ENCODE peak calls at places on chromosomes 7 and 10, in four cellular contexts. D, G, Y and T are unnamed samples.

GRCh38 chr7:69817096-69817495 is 218.8 kb downstream of the AUTS2 start:
- DNase-seq in Y (no peak), G (no peak), D (no peak), T (no peak)

GRCh38 chr7:76383089-76383944 is 24.5 kb upstream of the YWHAG start:
- DNase-seq in G (peak), D (no peak), Y (peak), T (peak)

GRCh38 chr10:132986076-132986475 is 43.7 kb upstream of the CFAP46 start:
- DNase-seq in Y (no peak), D (no peak), G (no peak), T (no peak)

GRCh38 chr7:151455690-151456089 is 15.7 kb upstream of the CRYGN start:
- DNase-seq in G (no peak), Y (no peak), D (no peak), T (no peak)

GRCh38 chr7:35329026-35329425 is 75.1 kb upstream of the TBX20 start:
- DNase-seq in Y (no peak), D (no peak), G (no peak), T (no peak)

GRCh38 chr10:119302591-119303253 is 95.4 kb downstream of the GRK5 start:
- DNase-seq in Y (no peak), G (peak), D (no peak), T (no peak)

GRCh38 chr10:71598673-71599072 is 120.9 kb downstream of the C10orf105 start:
- DNase-seq in G (no peak), Y (no peak), D (no peak), T (no peak)

GRCh38 chr7:156152380-156152779 is 340.1 kb upstream of the SHH start:
- DNase-seq in D (no peak), Y (no peak), G (no peak), T (no peak)

GRCh38 chr10:72694476-72695369 is 2.8 kb downstream of the MCU start:
- DNase-seq in Y (no peak), G (peak), D (no peak), T (no peak)

GRCh38 chr7:106098889-106099288 is 13.2 kb downstream of the SYPL1 start:
- DNase-seq in D (no peak), G (no peak), Y (no peak), T (no peak)

GRCh38 chr10:77511498-77512218 is 126.0 kb downstream of the KCNMA1 start:
- DNase-seq in D (no peak), Y (no peak), G (no peak), T (no peak)

GRCh38 chr10:10141983-10142382 is 875.7 kb upstream of the CELF2 start:
- DNase-seq in D (no peak), Y (no peak), G (no peak), T (no peak)

GRCh38 chr7:936131-937054 is 18.1 kb downstream of the ADAP1 start:
- DNase-seq in G (no peak), Y (no peak), D (peak), T (no peak)

GRCh38 chr10:87093461-87094372 is 926 bp downstream of the GLUD1 start:
- DNase-seq in Y (peak), D (no peak), G (peak), T (peak)

GRCh38 chr7:106568680-106569499 is 92.1 kb downstream of the CCDC71L start:
- DNase-seq in Y (no peak), D (no peak), G (no peak), T (peak)

GRCh38 chr10:101669181-101669580 is 25.8 kb downstream of the FBXW4 start:
- DNase-seq in G (no peak), Y (no peak), D (no peak), T (no peak)

GRCh38 chr7:27144799-27145166 is 1.3 kb upstream of the HOXA5 start:
- DNase-seq in D (no peak), Y (peak), G (no peak), T (no peak)

GRCh38 chr7:111223802-111224253 is 132.9 kb downstream of the LRRN3 start:
- DNase-seq in D (no peak), Y (no peak), G (no peak), T (peak)

DNA sequence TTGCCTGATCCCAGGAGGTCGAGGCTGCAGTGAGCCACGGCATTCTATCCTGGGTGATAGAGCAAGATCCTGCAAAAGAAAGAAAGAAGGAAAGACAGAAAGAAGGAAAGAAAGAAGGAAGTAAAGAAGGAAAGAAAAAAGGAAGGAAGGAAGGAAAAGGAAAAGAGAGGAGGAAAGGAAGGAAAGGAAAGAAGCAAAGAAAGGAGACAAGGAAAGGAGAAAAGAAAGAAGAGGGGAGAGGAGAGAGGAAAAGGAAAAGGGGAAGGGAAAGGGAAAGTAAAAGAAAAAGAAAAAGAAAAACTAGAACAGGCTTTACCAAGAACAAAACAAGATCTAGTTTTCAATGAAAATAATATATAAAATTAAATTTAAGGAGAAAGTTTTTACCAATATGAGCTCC is 15.0 kb downstream of the NEBL start:
- DNase-seq in G (no peak), D (no peak), Y (no peak), T (no peak)
- TF ChIP-seq ZNF274 in G (no peak), D (no peak), Y (no peak), T (no peak)

GRCh38 chr10:95217476-95217875 is 23.4 kb downstream of the ACSM6 start:
- DNase-seq in Y (no peak), D (no peak), G (no peak), T (no peak)

GRCh38 chr10:95220539-95220938 is 26.5 kb downstream of the ACSM6 start:
- DNase-seq in Y (no peak), D (no peak), G (no peak), T (no peak)

GRCh38 chr10:95225136-95225535 is 31.1 kb downstream of the ACSM6 start:
- DNase-seq in G (no peak), Y (no peak), D (no peak), T (no peak)

DNA sequence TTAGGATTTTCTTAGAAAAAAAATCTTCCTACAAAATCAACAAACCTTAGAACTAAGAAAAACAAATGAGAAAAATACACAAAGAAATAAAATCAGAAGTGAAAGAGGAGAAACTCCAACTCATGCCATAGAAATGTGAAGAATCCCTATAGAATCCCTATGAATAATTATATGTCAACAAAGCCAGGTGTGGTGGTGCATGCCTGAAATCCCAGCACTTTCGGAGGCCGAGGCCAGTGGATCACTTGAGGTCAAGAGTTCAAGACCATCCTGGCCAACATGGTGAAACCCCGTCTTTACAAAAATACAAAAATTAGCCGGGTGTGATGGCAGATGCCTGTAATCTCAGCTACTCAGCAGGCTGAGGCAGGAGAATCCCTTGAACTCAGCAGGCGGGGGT is 27.1 kb downstream of the ACSM6 start:
- DNase-seq in D (no peak), Y (no peak), G (peak), T (no peak)
- TF ChIP-seq HDAC6 in D (no peak), Y (no peak), G (no peak), T (no peak)

DNA sequence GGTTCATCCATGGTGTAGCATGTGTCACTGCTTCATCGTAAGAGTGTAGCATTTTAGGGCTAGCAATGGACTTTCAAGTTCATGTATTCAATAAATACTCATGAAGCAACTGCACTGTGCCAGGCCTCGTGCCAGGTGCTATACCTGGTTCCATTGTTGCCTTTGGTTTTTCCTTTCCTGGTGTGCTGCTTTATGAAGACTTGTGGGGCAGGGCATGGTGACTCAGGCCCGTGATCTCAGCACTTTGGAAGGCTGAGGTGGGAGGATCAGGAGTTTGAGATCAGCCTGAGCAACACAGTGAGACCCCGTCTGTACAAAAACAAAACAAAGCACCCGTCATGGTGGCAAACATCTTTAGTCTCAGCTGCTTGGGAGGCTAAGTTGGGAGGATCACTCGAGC is 2.2 kb upstream of the CPA4 start:
- DNase-seq in G (no peak), Y (no peak), D (no peak), T (no peak)
- TF ChIP-seq CBX5 in G (no peak), Y (no peak), D (no peak), T (no peak)

DNA sequence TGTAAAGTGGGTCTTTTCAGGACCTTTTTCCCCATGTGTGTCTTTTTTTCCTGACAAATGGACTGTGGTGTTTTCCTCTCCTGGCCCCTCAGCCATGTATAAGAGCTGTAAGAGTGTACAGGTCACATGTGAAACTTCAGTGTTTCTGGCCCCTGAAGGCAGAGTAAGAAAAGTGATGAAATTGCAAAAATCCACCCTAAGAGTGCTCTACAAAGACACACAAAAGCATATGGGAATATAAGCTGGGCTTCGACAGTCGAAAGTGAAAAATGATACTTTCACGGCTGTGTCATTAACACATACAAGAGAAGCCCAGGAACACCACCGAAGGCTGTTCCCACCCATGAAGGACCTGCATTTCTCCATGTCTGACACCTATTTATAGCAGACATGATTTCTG is 192.2 kb downstream of the PARD3 start:
- DNase-seq in D (no peak), Y (no peak), G (no peak), T (no peak)
- TF ChIP-seq ZNF274 in D (no peak), Y (no peak), G (no peak), T (no peak)

DNA sequence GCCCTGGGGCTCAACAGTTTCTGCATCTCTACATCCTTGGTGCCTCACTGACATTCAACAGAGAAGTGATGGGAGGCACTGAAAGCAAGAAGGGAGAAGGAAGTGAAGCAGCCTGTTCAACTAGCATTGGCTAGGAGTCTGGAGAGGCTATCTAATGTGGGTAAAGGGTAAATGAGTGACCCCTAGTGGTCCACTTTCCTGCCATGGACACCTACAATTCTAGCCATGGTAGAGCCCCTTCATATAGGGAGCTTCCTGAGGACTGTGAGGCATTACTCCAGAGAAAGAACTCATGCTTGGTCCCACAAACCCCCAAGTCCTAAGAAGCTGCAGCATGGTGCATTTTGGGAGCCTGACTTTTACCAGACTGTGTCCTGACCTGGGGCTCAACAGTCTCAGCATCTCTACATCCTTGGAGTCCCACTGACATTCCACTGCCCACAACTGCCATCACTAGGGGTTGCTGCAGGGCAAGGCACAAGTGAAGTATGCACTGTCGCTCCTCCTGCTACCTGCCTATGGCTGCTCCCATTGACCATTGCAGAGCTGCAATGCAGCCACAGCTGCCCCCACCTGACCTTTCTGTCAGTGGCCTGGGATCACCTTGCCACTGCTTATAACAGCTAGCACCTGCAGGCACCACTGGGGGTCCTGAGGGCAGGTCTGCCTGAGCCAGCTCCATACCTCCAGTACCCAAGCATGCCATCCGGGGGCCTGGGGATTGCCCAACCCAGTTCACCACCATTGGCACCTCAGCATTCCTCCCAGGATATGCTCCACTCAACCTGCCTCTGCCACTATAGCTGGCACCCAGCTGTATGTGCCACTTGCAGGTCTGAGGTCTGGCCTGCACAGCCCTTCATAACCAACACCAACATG is 44.1 kb upstream of the CDK6 start:
- DNase-seq in D (no peak), Y (peak), G (peak), T (peak)
- TF ChIP-seq HDAC6 in D (no peak), Y (no peak), G (no peak), T (no peak)